ENCODE peak calls at places on chromosome 10, in six cellular contexts. One of them, this sample, is unnamed.

GRCh38 chr10:130215076-130215917 is 79.1 kb downstream of the GLRX3 start:
- DNase-seq in breast epithelium: peak
- DNase-seq in IMR-90: no peak
- DNase-seq in transverse colon: no peak
- DNase-seq in HCT116: no peak
- DNase-seq in A549: no peak
- DNase-seq in this sample: no peak

GRCh38 chr10:114265392-114266053 is 26.5 kb downstream of the VWA2 start:
- DNase-seq in breast epithelium: no peak
- DNase-seq in IMR-90: no peak
- DNase-seq in transverse colon: no peak
- DNase-seq in HCT116: no peak
- DNase-seq in A549: no peak
- DNase-seq in this sample: no peak

GRCh38 chr10:128035557-128035973 is 90.7 kb downstream of the MKI67 start:
- DNase-seq in breast epithelium: no peak
- DNase-seq in IMR-90: no peak
- DNase-seq in transverse colon: peak
- DNase-seq in HCT116: peak
- DNase-seq in A549: peak
- DNase-seq in this sample: peak

GRCh38 chr10:51341216-51341615 is 266.9 kb downstream of the PRKG1 start:
- DNase-seq in breast epithelium: no peak
- DNase-seq in IMR-90: no peak
- DNase-seq in transverse colon: no peak
- DNase-seq in HCT116: no peak
- DNase-seq in A549: no peak
- DNase-seq in this sample: no peak

GRCh38 chr10:17387861-17388503 is 66.4 kb downstream of the ST8SIA6 start:
- DNase-seq in breast epithelium: no peak
- DNase-seq in IMR-90: no peak
- DNase-seq in transverse colon: no peak
- DNase-seq in HCT116: no peak
- DNase-seq in A549: no peak
- DNase-seq in this sample: no peak

GRCh38 chr10:71074176-71074755 is 138.1 kb upstream of the UNC5B start:
- DNase-seq in breast epithelium: peak
- DNase-seq in IMR-90: no peak
- DNase-seq in transverse colon: no peak
- DNase-seq in HCT116: no peak
- DNase-seq in A549: no peak
- DNase-seq in this sample: no peak

GRCh38 chr10:30984563-30985328 is 46.9 kb downstream of the ZNF438 start:
- DNase-seq in breast epithelium: no peak
- DNase-seq in IMR-90: no peak
- DNase-seq in transverse colon: no peak
- DNase-seq in HCT116: no peak
- DNase-seq in A549: no peak
- DNase-seq in this sample: no peak

GRCh38 chr10:78955206-78955605 is 113.6 kb upstream of the ZMIZ1 start:
- DNase-seq in breast epithelium: no peak
- DNase-seq in IMR-90: no peak
- DNase-seq in transverse colon: no peak
- DNase-seq in HCT116: no peak
- DNase-seq in A549: no peak
- DNase-seq in this sample: no peak

DNA sequence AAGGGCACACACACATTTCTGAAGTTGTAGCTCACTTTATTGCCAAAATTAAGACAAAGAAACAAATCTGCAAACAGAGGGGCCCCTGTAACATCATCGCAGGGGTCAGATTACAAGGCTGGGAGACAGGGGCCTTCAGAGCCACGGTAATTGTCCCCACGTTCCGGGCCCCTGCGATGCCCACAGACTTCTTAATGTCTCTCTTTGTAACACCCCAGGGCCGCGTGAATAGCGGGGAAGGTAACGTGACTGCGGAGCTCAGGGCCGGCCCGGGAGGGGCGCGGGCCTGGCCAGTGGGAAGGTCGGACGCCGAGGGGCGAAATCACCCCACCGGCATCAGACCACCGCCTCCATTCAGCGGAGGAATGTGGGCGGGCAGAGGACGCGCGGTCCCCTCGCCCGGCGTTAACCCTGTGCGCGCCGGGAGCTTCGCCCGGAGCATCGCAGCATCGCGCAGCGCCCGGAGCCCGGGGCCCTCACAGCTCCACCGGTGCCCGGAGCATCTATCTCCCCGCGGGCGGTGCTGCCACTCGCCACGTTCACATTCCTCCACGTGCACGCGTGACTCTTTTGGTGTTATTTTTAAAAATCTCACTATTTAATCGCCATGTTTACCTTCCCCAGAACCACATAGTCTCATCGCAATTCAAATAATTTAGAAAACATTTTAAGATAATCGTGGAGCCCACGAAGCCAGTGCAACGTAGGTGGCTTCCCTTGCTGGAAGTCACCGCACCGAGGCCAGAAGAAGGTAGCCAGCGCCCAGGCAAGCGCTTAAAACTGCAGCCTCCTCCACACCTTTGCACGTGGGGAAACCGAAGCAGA is 22.0 kb downstream of the FGFBP3 start:
- DNase-seq in breast epithelium: no peak
- DNase-seq in IMR-90: no peak
- DNase-seq in transverse colon: peak
- DNase-seq in HCT116: no peak
- DNase-seq in A549: peak
- DNase-seq in this sample: peak
- TF ChIP-seq POLR2A in breast epithelium: no peak
- TF ChIP-seq POLR2A in IMR-90: no peak
- TF ChIP-seq POLR2A in transverse colon: no peak
- TF ChIP-seq POLR2A in HCT116: no peak
- TF ChIP-seq POLR2A in A549: no peak
- TF ChIP-seq POLR2A in this sample: no peak

DNA sequence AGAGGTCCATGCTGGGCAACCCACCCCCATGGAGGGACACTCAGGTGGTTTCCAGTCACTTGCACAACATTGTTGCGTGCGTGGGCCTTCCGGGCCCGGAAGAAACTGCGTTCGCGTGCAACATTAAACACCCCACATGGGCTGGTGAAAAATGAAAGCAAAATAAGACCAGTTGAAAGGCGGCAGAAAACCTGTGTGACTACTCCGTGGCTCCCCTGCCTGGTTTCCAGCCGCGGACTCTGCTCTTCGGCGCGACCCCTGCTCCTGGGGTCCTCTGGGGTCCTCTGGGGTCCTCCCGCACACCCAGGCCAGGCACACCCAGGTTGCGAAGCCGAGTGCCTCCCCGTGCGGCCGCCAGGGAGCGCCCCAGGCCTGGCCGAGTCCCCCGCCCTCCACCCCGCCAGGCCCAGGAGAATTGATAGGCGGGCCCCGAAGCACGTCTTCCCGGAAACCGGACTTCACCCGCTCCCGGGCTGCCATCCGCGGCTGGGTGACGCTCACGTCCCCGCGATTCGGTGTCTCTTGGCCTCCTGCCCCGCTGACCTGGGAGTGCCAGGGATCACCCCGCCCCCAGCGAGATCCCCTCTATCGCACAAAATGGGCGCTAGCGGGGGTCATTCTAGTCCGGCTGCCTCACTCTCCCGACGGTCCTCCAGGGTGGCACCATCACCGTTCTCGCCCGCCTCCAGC is 1.9 kb upstream of the SH2D4B start:
- DNase-seq in breast epithelium: peak
- DNase-seq in IMR-90: no peak
- DNase-seq in transverse colon: peak
- DNase-seq in HCT116: peak
- DNase-seq in A549: peak
- DNase-seq in this sample: peak
- TF ChIP-seq POLR2A in breast epithelium: no peak
- TF ChIP-seq POLR2A in IMR-90: no peak
- TF ChIP-seq POLR2A in transverse colon: peak
- TF ChIP-seq POLR2A in HCT116: peak
- TF ChIP-seq POLR2A in A549: peak
- TF ChIP-seq POLR2A in this sample: peak

DNA sequence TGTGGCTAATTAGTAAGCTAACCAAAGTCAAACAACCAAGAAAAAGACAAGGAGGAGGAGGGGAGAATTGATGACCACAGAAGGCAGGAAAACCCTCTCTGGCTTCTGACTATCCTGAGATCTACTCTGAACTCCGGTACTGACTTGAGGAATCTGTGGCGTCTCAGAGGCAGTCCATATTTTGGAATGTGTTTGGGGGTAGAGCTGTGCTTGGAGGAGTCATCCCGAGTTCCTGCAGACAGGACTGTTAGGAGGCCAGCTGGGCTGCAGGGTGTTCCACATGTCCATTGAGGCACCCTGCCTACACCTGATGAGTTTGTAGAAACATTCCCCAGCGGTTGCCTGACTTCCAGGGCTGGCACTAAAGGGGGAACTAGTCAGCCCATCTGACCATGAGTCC is 91.6 kb downstream of the PLCE1 start:
- DNase-seq in breast epithelium: no peak
- DNase-seq in IMR-90: peak
- DNase-seq in transverse colon: no peak
- DNase-seq in HCT116: no peak
- DNase-seq in A549: no peak
- DNase-seq in this sample: no peak
- TF ChIP-seq POLR2A in breast epithelium: no peak
- TF ChIP-seq POLR2A in IMR-90: no peak
- TF ChIP-seq POLR2A in transverse colon: no peak
- TF ChIP-seq POLR2A in HCT116: no peak
- TF ChIP-seq POLR2A in A549: no peak
- TF ChIP-seq POLR2A in this sample: no peak

GRCh38 chr10:68900427-68901105 is 549 bp upstream of the DDX50 start:
- DNase-seq in breast epithelium: no peak
- DNase-seq in IMR-90: peak
- DNase-seq in transverse colon: no peak
- DNase-seq in HCT116: no peak
- DNase-seq in A549: peak
- DNase-seq in this sample: no peak
- TF ChIP-seq POLR2A in breast epithelium: no peak
- TF ChIP-seq POLR2A in IMR-90: peak
- TF ChIP-seq POLR2A in transverse colon: no peak
- TF ChIP-seq POLR2A in HCT116: no peak
- TF ChIP-seq POLR2A in A549: peak
- TF ChIP-seq POLR2A in this sample: no peak

GRCh38 chr10:73743327-73743904 is 756 bp upstream of the SEC24C start:
- DNase-seq in breast epithelium: no peak
- DNase-seq in IMR-90: no peak
- DNase-seq in transverse colon: no peak
- DNase-seq in HCT116: no peak
- DNase-seq in A549: no peak
- DNase-seq in this sample: no peak

GRCh38 chr10:73744690-73744994 is 470 bp downstream of the SEC24C start:
- DNase-seq in breast epithelium: no peak
- DNase-seq in IMR-90: peak
- DNase-seq in transverse colon: peak
- DNase-seq in HCT116: no peak
- DNase-seq in A549: peak
- DNase-seq in this sample: peak

GRCh38 chr10:73746721-73747120 is 2.5 kb downstream of the SEC24C start:
- DNase-seq in breast epithelium: no peak
- DNase-seq in IMR-90: no peak
- DNase-seq in transverse colon: no peak
- DNase-seq in HCT116: no peak
- DNase-seq in A549: no peak
- DNase-seq in this sample: no peak

GRCh38 chr10:73742454-73742734 is 1.8 kb upstream of the SEC24C start:
- DNase-seq in breast epithelium: no peak
- DNase-seq in IMR-90: no peak
- DNase-seq in transverse colon: no peak
- DNase-seq in HCT116: no peak
- DNase-seq in A549: no peak
- DNase-seq in this sample: no peak

DNA sequence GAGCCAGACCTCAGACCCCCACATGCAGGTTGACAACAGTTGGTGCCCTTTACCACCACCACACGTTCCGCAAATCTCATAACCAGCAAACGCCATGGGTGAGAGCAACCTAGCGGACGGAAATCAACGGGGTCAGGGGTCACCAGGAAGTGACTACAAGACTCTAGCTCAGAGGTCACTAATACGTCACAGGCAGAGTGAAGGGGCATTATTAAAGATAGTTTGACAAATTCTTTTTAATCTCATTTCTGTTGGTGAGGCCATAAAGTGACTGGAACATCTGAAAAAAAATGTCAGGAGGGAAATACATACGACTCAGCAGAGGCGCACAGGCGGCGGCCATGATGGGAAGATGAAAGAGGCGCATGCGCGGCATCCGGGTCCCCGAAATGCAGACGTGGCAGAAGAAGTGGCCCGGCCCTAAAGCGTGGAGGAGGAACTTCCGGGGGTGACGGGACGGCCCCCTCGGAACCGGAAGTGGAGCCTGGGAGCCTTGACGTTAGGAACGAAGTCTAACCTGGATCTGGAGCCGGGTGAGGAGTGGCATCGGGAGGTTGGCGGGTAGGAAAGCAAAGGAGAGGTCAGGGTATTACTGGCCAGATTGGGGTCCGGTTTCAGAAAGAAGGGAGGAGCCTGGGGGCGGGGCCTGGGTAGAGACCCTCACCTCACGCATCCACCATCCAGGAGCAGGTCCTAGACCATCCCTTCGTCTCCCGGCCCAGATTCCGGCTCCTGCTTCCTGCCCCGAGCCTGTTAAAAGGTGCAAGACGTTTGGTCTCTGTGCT is at the start of gene SEC24C:
- DNase-seq in breast epithelium: peak
- DNase-seq in IMR-90: peak
- DNase-seq in transverse colon: peak
- DNase-seq in HCT116: peak
- DNase-seq in A549: peak
- DNase-seq in this sample: peak
- TF ChIP-seq POLR2A in breast epithelium: peak
- TF ChIP-seq POLR2A in IMR-90: peak
- TF ChIP-seq POLR2A in transverse colon: peak
- TF ChIP-seq POLR2A in HCT116: peak
- TF ChIP-seq POLR2A in A549: peak
- TF ChIP-seq POLR2A in this sample: peak

DNA sequence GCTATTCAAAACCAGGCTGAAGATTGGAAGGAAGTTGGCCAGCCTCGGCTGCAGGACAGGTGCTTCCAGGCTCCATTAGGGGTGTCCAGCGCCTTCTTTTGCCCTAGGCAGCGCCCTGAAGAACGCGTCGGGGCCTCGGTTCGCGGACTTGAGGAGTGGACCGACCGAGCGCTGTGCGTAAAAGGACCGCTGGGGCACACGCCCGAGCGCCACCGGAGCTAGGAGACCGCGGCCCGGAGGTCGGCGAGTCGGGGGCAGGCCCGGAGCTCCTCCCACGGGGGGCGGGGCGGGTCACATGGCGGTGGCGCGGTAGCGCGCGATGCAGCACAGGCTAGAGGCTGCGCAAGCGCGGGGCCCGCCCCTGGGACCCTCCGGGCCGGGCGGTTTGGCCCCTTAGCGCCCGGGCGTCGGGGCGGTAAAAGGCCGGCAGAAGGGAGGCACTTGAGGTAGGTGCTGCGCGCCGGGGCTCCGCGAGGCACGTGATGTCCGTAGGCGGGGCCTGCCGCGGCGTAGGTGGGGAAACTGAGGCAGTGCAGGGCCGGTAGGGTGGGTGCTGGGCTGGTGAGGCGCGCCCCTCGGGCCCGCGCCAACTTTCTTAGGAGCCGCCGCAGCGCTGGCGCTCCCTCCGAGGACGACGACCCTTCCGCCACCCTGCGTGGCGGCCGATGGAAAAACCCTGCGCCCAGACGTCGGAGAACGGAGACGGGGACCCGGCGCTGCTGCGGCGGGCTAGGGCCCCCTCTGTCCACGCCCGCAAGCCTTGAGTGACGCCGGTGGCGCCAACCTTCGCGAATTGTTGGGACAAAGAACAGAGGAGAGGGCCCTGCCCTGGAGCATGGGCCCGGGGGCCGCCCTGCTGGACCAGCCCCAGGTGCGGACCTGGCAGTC is at the start of gene PRXL2A:
- DNase-seq in breast epithelium: peak
- DNase-seq in IMR-90: no peak
- DNase-seq in transverse colon: peak
- DNase-seq in HCT116: no peak
- DNase-seq in A549: peak
- DNase-seq in this sample: peak
- TF ChIP-seq POLR2A in breast epithelium: no peak
- TF ChIP-seq POLR2A in IMR-90: no peak
- TF ChIP-seq POLR2A in transverse colon: peak
- TF ChIP-seq POLR2A in HCT116: peak
- TF ChIP-seq POLR2A in A549: peak
- TF ChIP-seq POLR2A in this sample: no peak